ENCODE peak calls at places on chromosome X, in five cellular contexts. One of them, this sample, is unnamed. For H3K27me3 and H3K4me1, the result is how much of the 10 kb centered on the place peaks cover.

GRCh38 chrX:133191739-133192039 is 26.5 kb downstream of the TFDP3 start:
- DNase-seq in sigmoid colon: no peak
- DNase-seq in esophagus muscularis mucosa: no peak
- DNase-seq in suprapubic skin: no peak
- DNase-seq in breast epithelium: no peak
- DNase-seq in this sample: no peak

GRCh38 chrX:136030357-136031225 is 45.4 kb downstream of the SLC9A6 start:
- DNase-seq in esophagus muscularis mucosa: no peak
- DNase-seq in breast epithelium: no peak
- DNase-seq in suprapubic skin: peak
- DNase-seq in sigmoid colon: peak
- DNase-seq in this sample: peak

GRCh38 chrX:134990475-134991473 is at the start of gene SMIM10:
- DNase-seq in suprapubic skin: peak
- DNase-seq in sigmoid colon: peak
- DNase-seq in breast epithelium: peak
- DNase-seq in esophagus muscularis mucosa: peak
- DNase-seq in this sample: peak

GRCh38 chrX:12065251-12065650 is 73.0 kb upstream of the FRMPD4 start:
- DNase-seq in esophagus muscularis mucosa: no peak
- DNase-seq in sigmoid colon: no peak
- DNase-seq in suprapubic skin: no peak
- DNase-seq in breast epithelium: no peak
- DNase-seq in this sample: no peak

GRCh38 chrX:148412006-148412405 is 88.4 kb upstream of the AFF2 start:
- DNase-seq in sigmoid colon: no peak
- DNase-seq in suprapubic skin: no peak
- DNase-seq in esophagus muscularis mucosa: no peak
- DNase-seq in breast epithelium: no peak
- DNase-seq in this sample: no peak

GRCh38 chrX:45794323-45794994 is 593.8 kb upstream of the DIPK2B start:
- DNase-seq in breast epithelium: no peak
- DNase-seq in sigmoid colon: no peak
- DNase-seq in esophagus muscularis mucosa: no peak
- DNase-seq in suprapubic skin: no peak
- DNase-seq in this sample: no peak

GRCh38 chrX:9897761-9898161 is 69.4 kb upstream of the CLDN34 start:
- DNase-seq in suprapubic skin: no peak
- DNase-seq in breast epithelium: no peak
- DNase-seq in sigmoid colon: no peak
- DNase-seq in esophagus muscularis mucosa: no peak
- DNase-seq in this sample: no peak

GRCh38 chrX:54494166-54494969 is 1.7 kb downstream of the FGD1 start:
- DNase-seq in sigmoid colon: no peak
- DNase-seq in esophagus muscularis mucosa: no peak
- DNase-seq in breast epithelium: no peak
- DNase-seq in suprapubic skin: no peak
- DNase-seq in this sample: no peak

GRCh38 chrX:155148724-155149537 is 67.3 kb upstream of the VBP1 start:
- DNase-seq in esophagus muscularis mucosa: no peak
- DNase-seq in suprapubic skin: no peak
- DNase-seq in breast epithelium: no peak
- DNase-seq in sigmoid colon: no peak
- DNase-seq in this sample: peak

GRCh38 chrX:97828454-97828853 is 944.7 kb downstream of the RPA4 start:
- DNase-seq in esophagus muscularis mucosa: no peak
- DNase-seq in sigmoid colon: no peak
- DNase-seq in suprapubic skin: no peak
- DNase-seq in breast epithelium: no peak
- DNase-seq in this sample: no peak

GRCh38 chrX:46796574-46797191 is 37.8 kb upstream of the SLC9A7 start:
- DNase-seq in breast epithelium: peak
- DNase-seq in esophagus muscularis mucosa: peak
- DNase-seq in sigmoid colon: peak
- DNase-seq in suprapubic skin: peak
- DNase-seq in this sample: peak

GRCh38 chrX:110082156-110082555 is 79.2 kb downstream of the TMEM164 start:
- DNase-seq in esophagus muscularis mucosa: no peak
- DNase-seq in suprapubic skin: no peak
- DNase-seq in breast epithelium: no peak
- DNase-seq in sigmoid colon: no peak
- DNase-seq in this sample: no peak

GRCh38 chrX:81890476-81890875 is 688.6 kb downstream of the SH3BGRL start:
- DNase-seq in suprapubic skin: no peak
- DNase-seq in esophagus muscularis mucosa: no peak
- DNase-seq in breast epithelium: no peak
- DNase-seq in sigmoid colon: no peak
- DNase-seq in this sample: no peak

GRCh38 chrX:12421918-12422317 is 283.6 kb downstream of the FRMPD4 start:
- DNase-seq in sigmoid colon: no peak
- DNase-seq in esophagus muscularis mucosa: no peak
- DNase-seq in suprapubic skin: no peak
- DNase-seq in breast epithelium: no peak
- DNase-seq in this sample: no peak

GRCh38 chrX:115499112-115499805 is 61.7 kb upstream of the PLS3 start:
- DNase-seq in esophagus muscularis mucosa: no peak
- DNase-seq in breast epithelium: no peak
- DNase-seq in suprapubic skin: no peak
- DNase-seq in sigmoid colon: no peak
- DNase-seq in this sample: no peak

GRCh38 chrX:40154853-40155616 is 57.3 kb upstream of the BCOR start:
- DNase-seq in sigmoid colon: peak
- DNase-seq in suprapubic skin: no peak
- DNase-seq in breast epithelium: no peak
- DNase-seq in esophagus muscularis mucosa: peak
- DNase-seq in this sample: peak

GRCh38 chrX:101693476-101693875 is 33.8 kb upstream of the ARMCX2 start:
- DNase-seq in esophagus muscularis mucosa: no peak
- DNase-seq in breast epithelium: no peak
- DNase-seq in suprapubic skin: no peak
- DNase-seq in sigmoid colon: no peak
- DNase-seq in this sample: no peak

GRCh38 chrX:23799469-23800065 is 16.6 kb downstream of the SAT1 start:
- DNase-seq in breast epithelium: no peak
- DNase-seq in sigmoid colon: no peak
- DNase-seq in esophagus muscularis mucosa: no peak
- DNase-seq in suprapubic skin: no peak
- DNase-seq in this sample: no peak

GRCh38 chrX:140141444-140142029 is 176.2 kb upstream of the CXorf66 start:
- DNase-seq in sigmoid colon: no peak
- DNase-seq in breast epithelium: no peak
- DNase-seq in suprapubic skin: no peak
- DNase-seq in esophagus muscularis mucosa: no peak
- DNase-seq in this sample: peak

GRCh38 chrX:23616361-23616760 is 50.9 kb upstream of the PRDX4 start:
- DNase-seq in suprapubic skin: no peak
- DNase-seq in esophagus muscularis mucosa: no peak
- DNase-seq in sigmoid colon: no peak
- DNase-seq in breast epithelium: no peak
- DNase-seq in this sample: no peak

GRCh38 chrX:140767646-140768045 is 58.1 kb downstream of the LINC00632 start:
- DNase-seq in breast epithelium: no peak
- DNase-seq in suprapubic skin: no peak
- DNase-seq in sigmoid colon: no peak
- DNase-seq in esophagus muscularis mucosa: no peak
- DNase-seq in this sample: no peak

GRCh38 chrX:16882188-16882587 is 12.0 kb upstream of the RBBP7 start:
- DNase-seq in suprapubic skin: no peak
- DNase-seq in esophagus muscularis mucosa: no peak
- DNase-seq in breast epithelium: no peak
- DNase-seq in sigmoid colon: no peak
- DNase-seq in this sample: peak

GRCh38 chrX:97363843-97364242 is 480.1 kb downstream of the RPA4 start:
- DNase-seq in breast epithelium: no peak
- DNase-seq in esophagus muscularis mucosa: no peak
- DNase-seq in suprapubic skin: no peak
- DNase-seq in sigmoid colon: no peak
- DNase-seq in this sample: no peak

GRCh38 chrX:33053001-33053400 is 158.3 kb downstream of the DMD start:
- DNase-seq in esophagus muscularis mucosa: no peak
- DNase-seq in breast epithelium: no peak
- DNase-seq in suprapubic skin: no peak
- DNase-seq in sigmoid colon: no peak
- DNase-seq in this sample: no peak

GRCh38 chrX:70554081-70554480 is 109.4 kb downstream of the DLG3 start:
- DNase-seq in breast epithelium: no peak
- DNase-seq in sigmoid colon: no peak
- DNase-seq in suprapubic skin: no peak
- DNase-seq in esophagus muscularis mucosa: no peak
- DNase-seq in this sample: no peak

GRCh38 chrX:138709886-138710285 is 1.6 kb downstream of the FGF13 start:
- DNase-seq in esophagus muscularis mucosa: no peak
- DNase-seq in breast epithelium: no peak
- DNase-seq in suprapubic skin: no peak
- DNase-seq in sigmoid colon: no peak
- DNase-seq in this sample: no peak

GRCh38 chrX:13102636-13103035 is 58.2 kb upstream of the FAM9C start:
- DNase-seq in sigmoid colon: no peak
- DNase-seq in esophagus muscularis mucosa: no peak
- DNase-seq in breast epithelium: no peak
- DNase-seq in suprapubic skin: no peak
- DNase-seq in this sample: no peak

GRCh38 chrX:65877953-65878352 is 161.9 kb downstream of the VSIG4 start:
- DNase-seq in breast epithelium: no peak
- DNase-seq in esophagus muscularis mucosa: no peak
- DNase-seq in suprapubic skin: no peak
- DNase-seq in sigmoid colon: no peak
- DNase-seq in this sample: no peak

GRCh38 chrX:55109304-55109703 is 20.5 kb downstream of the PAGE2 start:
- DNase-seq in esophagus muscularis mucosa: no peak
- DNase-seq in suprapubic skin: no peak
- DNase-seq in breast epithelium: no peak
- DNase-seq in sigmoid colon: no peak
- DNase-seq in this sample: no peak

DNA sequence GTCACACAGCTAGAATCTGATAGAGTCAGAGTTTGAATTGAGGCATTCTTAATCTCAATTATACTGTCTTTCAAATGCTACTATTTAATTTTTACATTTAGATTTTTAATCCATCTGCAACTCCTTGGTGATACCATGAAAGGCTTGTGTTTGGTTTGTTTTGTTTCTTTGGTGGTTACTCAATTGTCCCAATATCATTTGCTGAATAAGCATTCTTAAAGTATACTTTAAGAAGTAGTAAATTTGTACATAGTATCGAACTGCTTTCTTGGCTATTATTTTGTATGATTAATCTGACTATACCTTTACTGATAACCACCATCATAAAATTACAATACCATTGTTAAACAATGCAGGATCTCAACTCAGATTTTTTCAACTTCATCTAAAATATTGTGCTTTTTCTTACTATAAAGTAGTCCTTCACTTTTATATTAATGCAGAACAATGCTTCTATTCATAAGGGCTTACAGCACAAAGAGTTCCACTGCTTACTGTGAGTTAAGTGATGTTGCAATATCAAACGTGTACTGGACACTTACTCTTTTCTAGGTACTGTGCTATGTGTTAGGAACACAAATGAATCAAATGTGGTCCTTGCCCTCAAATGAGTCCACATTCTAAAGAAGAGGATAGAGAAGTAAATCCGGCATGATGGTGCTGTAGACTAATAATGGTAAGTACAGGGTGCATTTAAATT is 111.2 kb upstream of the GRIA3 start:
- DNase-seq in suprapubic skin: no peak
- DNase-seq in breast epithelium: no peak
- DNase-seq in sigmoid colon: no peak
- DNase-seq in esophagus muscularis mucosa: no peak
- DNase-seq in this sample: no peak
- H3K27me3 ChIP-seq in suprapubic skin: under half
- H3K27me3 ChIP-seq in breast epithelium: under half
- H3K27me3 ChIP-seq in sigmoid colon: under half
- H3K27me3 ChIP-seq in esophagus muscularis mucosa: under half
- H3K27me3 ChIP-seq in this sample: under half

DNA sequence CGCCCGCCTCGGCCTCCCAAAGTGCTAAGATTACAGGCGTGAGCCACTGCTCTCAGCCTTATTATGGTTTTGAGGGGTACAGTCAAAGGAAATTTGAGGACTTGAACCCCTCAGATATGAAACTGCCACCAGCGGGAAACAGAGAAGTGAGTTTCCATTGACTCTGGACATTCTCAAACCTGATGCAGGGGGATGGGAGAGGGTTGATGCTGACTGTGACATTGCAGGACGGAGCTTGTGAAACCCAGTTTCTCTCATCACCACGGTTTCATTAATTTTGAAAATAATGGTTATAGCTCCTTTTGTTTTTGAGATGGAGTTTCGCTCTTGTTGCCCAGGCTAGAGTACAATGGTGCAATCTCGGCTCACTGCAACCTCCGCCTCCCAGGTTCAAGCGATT is 18.2 kb upstream of the NKRF start:
- DNase-seq in esophagus muscularis mucosa: no peak
- DNase-seq in breast epithelium: no peak
- DNase-seq in sigmoid colon: no peak
- DNase-seq in suprapubic skin: no peak
- DNase-seq in this sample: no peak
- H3K4me1 ChIP-seq in esophagus muscularis mucosa: under half
- H3K4me1 ChIP-seq in breast epithelium: under half
- H3K4me1 ChIP-seq in sigmoid colon: under half
- H3K4me1 ChIP-seq in suprapubic skin: under half
- H3K4me1 ChIP-seq in this sample: under half

DNA sequence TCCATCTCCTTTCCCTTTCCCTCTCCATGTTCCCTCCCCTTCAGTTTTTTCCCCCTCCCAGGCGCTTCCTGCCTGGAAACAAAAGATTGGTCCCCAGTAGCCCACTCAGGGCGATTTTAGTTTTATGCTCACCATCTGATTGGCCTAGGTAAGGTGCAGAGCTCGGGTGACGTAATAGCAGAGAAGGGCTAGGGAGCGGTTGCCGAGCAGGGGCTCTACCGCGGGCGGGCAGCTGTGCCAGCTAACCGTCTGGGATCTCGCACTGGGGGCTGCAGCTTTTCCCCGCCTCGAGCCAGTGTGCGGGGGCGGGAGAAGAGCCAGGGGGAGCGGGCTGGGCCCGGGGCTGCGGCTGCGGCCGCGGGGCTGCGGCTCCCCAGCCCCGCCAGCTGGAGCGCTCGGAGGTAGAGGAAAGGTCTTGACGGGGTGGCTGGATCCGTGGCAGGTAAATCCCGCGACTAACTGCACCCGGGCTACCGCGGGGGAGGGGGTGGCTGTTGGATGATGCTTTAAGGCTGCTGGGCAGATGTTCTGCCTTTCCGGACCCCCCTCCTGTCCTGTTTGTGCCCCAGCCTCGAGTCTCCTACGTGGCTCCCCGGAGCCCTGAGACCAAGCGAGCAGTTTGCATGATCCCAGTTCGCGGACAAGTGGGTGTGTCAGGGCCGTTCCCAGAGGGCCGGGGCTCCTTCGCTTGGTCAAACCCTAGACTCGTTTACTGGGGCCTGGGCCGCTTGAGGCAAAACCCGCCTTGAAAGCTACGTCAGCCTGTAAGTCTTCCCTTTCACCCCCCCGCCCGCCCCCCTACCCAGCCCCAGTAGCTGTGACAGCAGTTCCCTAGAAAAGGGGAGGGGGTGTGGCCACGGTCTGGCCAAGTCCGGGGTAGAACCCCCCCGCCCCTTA is at the start of gene PAK3:
- DNase-seq in sigmoid colon: peak
- DNase-seq in esophagus muscularis mucosa: no peak
- DNase-seq in breast epithelium: peak
- DNase-seq in suprapubic skin: peak
- DNase-seq in this sample: peak
- TF ChIP-seq POLR2AphosphoS5 in sigmoid colon: peak
- TF ChIP-seq POLR2AphosphoS5 in esophagus muscularis mucosa: peak
- TF ChIP-seq POLR2AphosphoS5 in breast epithelium: no peak
- TF ChIP-seq POLR2AphosphoS5 in suprapubic skin: no peak
- TF ChIP-seq POLR2AphosphoS5 in this sample: no peak

GRCh38 chrX:3169421-3169820 is 128.2 kb downstream of the ARSF start:
- DNase-seq in breast epithelium: no peak
- DNase-seq in esophagus muscularis mucosa: no peak
- DNase-seq in suprapubic skin: no peak
- DNase-seq in sigmoid colon: no peak
- DNase-seq in this sample: no peak
- H3K27me3 ChIP-seq in breast epithelium: under half
- H3K27me3 ChIP-seq in esophagus muscularis mucosa: under half
- H3K27me3 ChIP-seq in suprapubic skin: under half
- H3K27me3 ChIP-seq in sigmoid colon: under half
- H3K27me3 ChIP-seq in this sample: under half